ENCODE peak calls at places on chromosomes 4 and X, in ten cellular contexts. I, P, V, Z, L, U, O, F, H and A are unnamed samples.

GRCh38 chr4:163332526-163333405 is at the start of gene NPY1R:
- DNase-seq in V (peak; percentile 78), I (peak; percentile 74), O (peak; percentile 75), H (peak; percentile 1), Z (peak; percentile 80), L (peak; percentile 77), F (peak; percentile 68), U (peak; percentile 70), P (peak; percentile 65), A (peak; percentile 66)

GRCh38 chr4:87616268-87616667 is 7.9 kb downstream of the DSPP start:
- DNase-seq in Z (no peak), P (no peak), V (no peak), I (no peak), F (no peak), H (no peak), U (no peak), O (no peak), L (no peak), A (no peak)

GRCh38 chr4:2800691-2801596 is 8.1 kb downstream of the SH3BP2 start:
- DNase-seq in I (peak; percentile 52), P (peak; percentile 62), V (peak; percentile 91), H (peak; percentile 41), F (no peak), O (peak; percentile 70), Z (peak; percentile 54), L (peak; percentile 91), U (peak; percentile 93), A (no peak)

GRCh38 chr4:6019316-6020263 is 1.4 kb upstream of the C4orf50 start:
- DNase-seq in V (no peak), L (no peak), F (peak; percentile 23), U (peak; percentile 29), H (no peak), I (no peak), P (peak; percentile 58), O (peak; percentile 24), Z (peak; percentile 40), A (peak; percentile 1)

GRCh38 chrX:150464001-150464400 is 100.9 kb downstream of the MAMLD1 start:
- DNase-seq in U (no peak), H (no peak), I (no peak), O (no peak), P (no peak), V (no peak), Z (no peak), F (no peak), L (no peak), A (no peak)

GRCh38 chrX:1582686-1583437 is 8.5 kb upstream of the AKAP17A start:
- DNase-seq in O (no peak), V (no peak), I (no peak), U (peak; percentile 79), P (peak; percentile 25), F (no peak), H (no peak), Z (no peak), L (no peak), A (no peak)

GRCh38 chr4:115275615-115276014 is 162.2 kb upstream of the NDST4 start:
- DNase-seq in U (peak; percentile 72), I (no peak), L (no peak), F (no peak), V (peak; percentile 21), P (no peak), O (no peak), H (no peak), Z (no peak), A (no peak)

GRCh38 chr4:7124643-7125442 is 57.0 kb upstream of the GRPEL1 start:
- DNase-seq in V (no peak), F (peak; percentile 44), L (peak; percentile 87), U (no peak), P (peak; percentile 66), I (no peak), H (no peak), Z (peak; percentile 4), O (peak; percentile 40), A (no peak)

GRCh38 chr4:89957527-89957926 is 62.9 kb downstream of the MMRN1 start:
- DNase-seq in Z (no peak), V (no peak), U (no peak), O (no peak), I (no peak), L (no peak), H (no peak), F (no peak), P (no peak), A (no peak)

DNA sequence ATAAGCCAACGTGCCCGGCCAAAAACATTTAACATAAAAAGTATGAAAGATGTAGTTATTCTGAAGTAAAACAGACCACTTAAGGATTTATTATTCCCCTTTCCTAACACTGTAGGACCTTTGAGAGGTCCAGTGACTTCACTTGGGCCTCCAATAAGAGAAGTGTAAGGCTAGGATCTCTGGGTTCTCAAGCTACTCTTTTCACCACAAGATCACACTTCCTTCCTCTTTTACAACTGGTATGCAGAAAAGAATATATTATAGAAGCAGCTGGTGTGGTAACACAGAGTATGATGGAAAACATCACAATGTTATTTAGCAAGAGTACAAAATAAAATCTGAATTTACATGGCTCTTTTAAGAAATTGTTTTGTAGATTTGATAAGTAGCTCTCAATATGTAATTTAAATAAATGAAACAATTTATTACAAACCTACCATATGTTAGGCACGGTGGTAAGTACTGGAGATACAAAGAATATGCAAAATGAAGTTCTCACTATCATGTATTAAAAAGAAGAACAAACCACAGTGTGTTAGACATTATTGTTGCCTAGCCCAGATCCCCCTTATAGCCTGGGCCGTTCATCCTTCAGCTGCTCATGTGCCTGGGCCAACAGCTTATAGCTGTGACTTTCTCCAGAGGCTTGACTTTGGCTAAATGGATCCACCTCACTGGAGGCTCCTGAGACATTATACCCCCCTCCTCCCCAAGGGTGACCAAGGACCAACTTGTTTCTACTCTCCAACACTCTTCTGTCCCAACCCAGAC is 30.0 kb upstream of the CCNG2 start:
- DNase-seq in V (no peak), H (no peak), U (peak; percentile 80), Z (no peak), P (no peak), I (no peak), L (no peak), O (no peak), F (no peak), A (no peak)
- H3K4me3 ChIP-seq in V (no peak overlapping the region), H (no peak overlapping the region), U (no peak overlapping the region), Z (no peak overlapping the region), P (no peak overlapping the region), I (no peak overlapping the region), L (no peak overlapping the region), O (no peak overlapping the region), F (no peak overlapping the region), A (no peak overlapping the region)

DNA sequence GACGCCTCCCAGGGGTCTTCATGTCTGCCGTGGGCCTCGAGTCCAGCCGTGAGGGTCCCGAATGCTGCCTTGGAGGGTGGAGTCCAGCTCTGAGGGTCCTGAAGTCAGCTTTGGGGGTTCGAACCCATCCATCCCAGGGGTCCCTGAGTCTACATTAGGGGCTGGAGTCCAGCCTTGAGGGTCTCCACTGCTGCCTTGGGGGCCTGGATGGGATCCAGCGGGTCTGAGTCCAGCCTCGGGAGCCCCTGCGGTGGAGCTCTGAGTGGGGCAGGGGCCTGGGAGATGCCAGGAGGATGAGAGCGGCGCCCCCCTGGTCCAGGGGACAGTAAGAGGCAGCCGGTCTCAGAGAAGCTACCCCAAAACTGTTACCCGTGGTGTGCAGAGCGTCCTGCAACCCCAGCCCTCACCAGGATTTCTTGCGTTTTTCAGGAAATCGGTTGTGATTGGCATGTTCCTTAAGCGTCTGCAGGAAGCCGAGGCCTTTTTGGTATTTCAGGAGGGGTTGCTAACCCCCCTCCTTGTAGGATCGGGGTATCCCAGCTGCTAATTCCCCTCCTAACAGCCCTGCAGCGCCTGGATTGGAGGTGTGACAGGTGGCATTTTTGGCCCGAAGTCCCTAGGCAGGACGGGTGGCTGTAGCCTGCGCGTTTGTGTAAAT is 1.7 kb upstream of the GTPBP6 start:
- DNase-seq in F (no peak), O (peak; percentile 26), H (no peak), L (peak; percentile 76), V (peak; percentile 20), Z (peak; percentile 28), P (no peak), U (peak; percentile 41), I (peak; percentile 49), A (no peak)
- TF ChIP-seq POLR2AphosphoS5 in F (no peak), O (no peak), H (no peak), L (no peak), V (no peak), Z (no peak), P (no peak), U (no peak), I (no peak), A (no peak)

GRCh38 chr4:52716364-52717151 is 34.7 kb downstream of the ERVMER34-1 start:
- DNase-seq in O (no peak), L (no peak), H (no peak), U (no peak), F (no peak), V (no peak), Z (no peak), I (no peak), P (no peak), A (no peak)
- H3K4me3 ChIP-seq in O (no peak overlapping the region), L (no peak overlapping the region), H (peak overlapping the region; percentile 93), U (no peak overlapping the region), F (no peak overlapping the region), V (no peak overlapping the region), Z (no peak overlapping the region), I (no peak overlapping the region), P (no peak overlapping the region), A (no peak overlapping the region)

DNA sequence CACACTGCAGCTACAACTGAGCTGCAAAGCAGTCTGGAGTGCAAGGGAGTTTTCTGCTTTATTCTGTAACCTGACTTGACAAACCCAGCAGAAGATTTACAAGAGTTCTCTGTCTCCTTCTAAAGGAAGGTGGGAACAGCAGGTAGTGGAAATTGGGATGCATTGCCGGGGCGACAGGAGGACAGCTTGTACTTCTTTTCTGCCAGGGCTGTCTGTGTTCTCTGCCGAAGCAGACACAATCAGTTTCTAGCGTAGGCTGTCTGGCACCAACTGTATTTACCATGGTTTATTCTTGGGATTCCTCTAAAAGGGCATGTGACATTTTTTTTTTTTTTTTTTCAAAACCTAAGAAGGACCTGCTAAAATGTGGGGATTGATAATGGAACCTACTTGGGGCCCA is 190.8 kb upstream of the GK2 start:
- DNase-seq in V (no peak), U (no peak), F (peak; percentile 83), H (no peak), O (no peak), L (peak; percentile 76), Z (no peak), P (no peak), I (no peak), A (no peak)
- TF ChIP-seq POLR2AphosphoS5 in V (no peak), U (no peak), F (peak; percentile 89), H (no peak), O (no peak), L (peak; percentile 67), Z (no peak), P (no peak), I (no peak), A (no peak)

GRCh38 chr4:47531241-47531953 is 46.3 kb downstream of the ATP10D start:
- DNase-seq in F (peak; percentile 30), L (no peak), V (peak; percentile 51), P (peak; percentile 29), H (peak; percentile 86), U (peak; percentile 87), O (peak; percentile 41), Z (peak; percentile 81), I (no peak), A (no peak)
- H3K4me3 ChIP-seq in F (no peak overlapping the region), L (no peak overlapping the region), V (no peak overlapping the region), P (no peak overlapping the region), H (no peak overlapping the region), U (no peak overlapping the region), O (no peak overlapping the region), Z (no peak overlapping the region), I (no peak overlapping the region), A (no peak overlapping the region)

DNA sequence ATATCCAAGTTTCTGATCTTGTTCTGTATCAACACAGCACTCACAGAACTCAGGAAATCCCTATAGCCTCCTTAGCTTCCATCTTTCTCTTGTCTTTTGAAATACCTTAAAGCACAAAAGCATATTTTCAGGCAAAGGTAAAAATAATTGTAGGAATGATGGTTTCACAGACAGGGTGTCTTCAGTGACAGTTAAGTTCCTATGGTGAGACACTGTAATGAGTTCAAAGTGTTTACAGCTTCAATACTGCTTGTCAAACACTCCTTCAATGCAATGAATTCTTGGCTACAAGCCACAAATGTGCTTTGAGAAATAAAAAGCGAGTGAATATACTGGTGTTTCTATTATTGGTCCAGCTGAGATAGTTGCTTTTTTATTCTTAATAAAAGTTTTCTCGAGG is 466.0 kb downstream of the DMD start:
- DNase-seq in P (no peak), Z (peak; percentile 1), U (no peak), F (no peak), O (no peak), V (no peak), H (no peak), L (no peak), I (no peak), A (no peak)
- TF ChIP-seq POLR2AphosphoS5 in P (no peak), Z (no peak), U (no peak), F (no peak), O (no peak), V (no peak), H (no peak), L (no peak), I (no peak), A (no peak)